ENCODE peak calls at places on chromosomes 11 and 22, in seven cellular contexts. U, T, W, J, P, M and Q are unnamed samples.
A peak's percentile ranks its signal among the peaks of the same experiment; 100 is the strongest.

GRCh38 chr11:118827118-118827517 is 36.2 kb upstream of the DDX6 start:
- DNase-seq in U (no peak), T (no peak), W (no peak), J (no peak), P (no peak), M (no peak), Q (no peak)

GRCh38 chr22:22030493-22031182 is 48.1 kb upstream of the TOP3B start:
- DNase-seq in U (no peak), T (no peak), W (no peak), J (peak; percentile 46), P (no peak), M (peak; percentile 13), Q (no peak)

GRCh38 chr22:38935023-38935422 is 22.4 kb upstream of the APOBEC3A start:
- DNase-seq in U (peak; percentile 84), T (no peak), W (peak; percentile 54), J (no peak), P (no peak), M (no peak), Q (peak; percentile 99)

GRCh38 chr11:36583667-36584066 is 10.6 kb upstream of the IFTAP start:
- DNase-seq in U (no peak), T (no peak), W (no peak), J (no peak), P (no peak), M (no peak), Q (no peak)

GRCh38 chr11:69732910-69733309 is 29.1 kb upstream of the FGF19 start:
- DNase-seq in U (no peak), T (no peak), W (no peak), J (no peak), P (no peak), M (no peak), Q (no peak)

GRCh38 chr22:42366815-42367581 is 65.2 kb downstream of the NFAM1 start:
- DNase-seq in U (no peak), T (no peak), W (no peak), J (no peak), P (no peak), M (no peak), Q (no peak)

GRCh38 chr22:17359501-17359900 is 9.8 kb upstream of the CECR2 start:
- DNase-seq in U (no peak), T (peak; percentile 45), W (no peak), J (no peak), P (no peak), M (no peak), Q (no peak)

GRCh38 chr11:88206746-88207145 is 31.5 kb upstream of the RAB38 start:
- DNase-seq in U (no peak), T (peak; percentile 4), W (peak; percentile 67), J (no peak), P (no peak), M (peak; percentile 45), Q (no peak)

GRCh38 chr11:61760946-61761345 is 8.5 kb downstream of the MYRF start:
- DNase-seq in U (no peak), T (no peak), W (no peak), J (no peak), P (no peak), M (no peak), Q (no peak)

GRCh38 chr22:39454385-39454871 is 2.4 kb upstream of the MGAT3 start:
- DNase-seq in U (no peak), T (no peak), W (no peak), J (no peak), P (no peak), M (no peak), Q (no peak)

GRCh38 chr22:19525116-19525660 is 978 bp upstream of the CLDN5 start:
- DNase-seq in U (no peak), T (no peak), W (no peak), J (no peak), P (no peak), M (no peak), Q (no peak)

GRCh38 chr22:45094826-45095225 is 68.9 kb upstream of the NUP50 start:
- DNase-seq in U (no peak), T (no peak), W (no peak), J (no peak), P (no peak), M (no peak), Q (no peak)

GRCh38 chr11:11750479-11750878 is 91.3 kb upstream of the USP47 start:
- DNase-seq in U (no peak), T (no peak), W (no peak), J (no peak), P (no peak), M (no peak), Q (no peak)

GRCh38 chr11:87236368-87236767 is 198.6 kb downstream of the TMEM135 start:
- DNase-seq in U (no peak), T (no peak), W (no peak), J (no peak), P (no peak), M (no peak), Q (no peak)

GRCh38 chr22:17873116-17873515 is 98.8 kb upstream of the BID start:
- DNase-seq in U (no peak), T (no peak), W (no peak), J (no peak), P (no peak), M (no peak), Q (no peak)

GRCh38 chr22:20033045-20033706 is 12.3 kb downstream of the TANGO2 start:
- DNase-seq in U (peak; percentile 88), T (no peak), W (no peak), J (no peak), P (no peak), M (no peak), Q (peak; percentile 18)

GRCh38 chr11:35919244-35919643 is 24.6 kb upstream of the LDLRAD3 start:
- DNase-seq in U (no peak), T (no peak), W (peak; percentile 77), J (no peak), P (no peak), M (no peak), Q (no peak)